ENCODE peak calls at places on chromosomes 4 and X, in four cellular contexts. One of them, this sample, is unnamed.

GRCh38 chrX:124829930-124830329 is 483.6 kb downstream of the SH2D1A start:
- ATAC-seq in K562: no peak
- ATAC-seq in HepG2: no peak
- ATAC-seq in upper lobe of left lung: no peak
- ATAC-seq in this sample: no peak

GRCh38 chr4:83107636-83108035 is 6.9 kb downstream of the PLAC8 start:
- ATAC-seq in K562: no peak
- ATAC-seq in HepG2: no peak
- ATAC-seq in upper lobe of left lung: no peak
- ATAC-seq in this sample: no peak

GRCh38 chrX:123732679-123733363 is at the start of gene THOC2:
- ATAC-seq in HepG2: peak
- ATAC-seq in K562: peak
- ATAC-seq in upper lobe of left lung: peak
- ATAC-seq in this sample: peak

GRCh38 chrX:14505648-14506047 is 23.7 kb upstream of the GLRA2 start:
- ATAC-seq in upper lobe of left lung: no peak
- ATAC-seq in HepG2: no peak
- ATAC-seq in K562: no peak
- ATAC-seq in this sample: no peak

GRCh38 chr4:101527186-101527585 is 179.9 kb upstream of the PPP3CA start:
- ATAC-seq in upper lobe of left lung: no peak
- ATAC-seq in HepG2: no peak
- ATAC-seq in K562: no peak
- ATAC-seq in this sample: no peak

GRCh38 chr4:80308466-80308822 is 27.1 kb upstream of the CFAP299 start:
- ATAC-seq in K562: peak
- ATAC-seq in upper lobe of left lung: no peak
- ATAC-seq in HepG2: no peak
- ATAC-seq in this sample: no peak

GRCh38 chr4:140568507-140569306 is at the start of gene UCP1:
- ATAC-seq in upper lobe of left lung: peak
- ATAC-seq in K562: no peak
- ATAC-seq in HepG2: peak
- ATAC-seq in this sample: peak

GRCh38 chrX:96564595-96564994 is 120.0 kb upstream of the DIAPH2 start:
- ATAC-seq in HepG2: no peak
- ATAC-seq in upper lobe of left lung: no peak
- ATAC-seq in K562: no peak
- ATAC-seq in this sample: peak

GRCh38 chr4:140924761-140925392 is 168.7 kb upstream of the TBC1D9 start:
- ATAC-seq in upper lobe of left lung: no peak
- ATAC-seq in HepG2: no peak
- ATAC-seq in K562: no peak
- ATAC-seq in this sample: no peak

GRCh38 chr4:2059726-2060577 is 825 bp downstream of the NAT8L start:
- ATAC-seq in upper lobe of left lung: no peak
- ATAC-seq in K562: peak
- ATAC-seq in HepG2: no peak
- ATAC-seq in this sample: no peak

GRCh38 chr4:27154706-27155105 is 294.1 kb downstream of the STIM2 start:
- ATAC-seq in HepG2: no peak
- ATAC-seq in upper lobe of left lung: no peak
- ATAC-seq in K562: no peak
- ATAC-seq in this sample: no peak

GRCh38 chr4:25950476-25951389 is 36.7 kb downstream of the SMIM20 start:
- ATAC-seq in K562: no peak
- ATAC-seq in upper lobe of left lung: no peak
- ATAC-seq in HepG2: peak
- ATAC-seq in this sample: no peak

GRCh38 chr4:71830497-71831178 is 46.8 kb upstream of the GC start:
- ATAC-seq in upper lobe of left lung: no peak
- ATAC-seq in HepG2: no peak
- ATAC-seq in K562: no peak
- ATAC-seq in this sample: no peak

GRCh38 chrX:49269010-49269767 is 404 bp upstream of the PPP1R3F start:
- ATAC-seq in upper lobe of left lung: peak
- ATAC-seq in HepG2: peak
- ATAC-seq in K562: peak
- ATAC-seq in this sample: peak

GRCh38 chr4:83251074-83251835 is 33.3 kb downstream of the COQ2 start:
- ATAC-seq in upper lobe of left lung: no peak
- ATAC-seq in K562: no peak
- ATAC-seq in HepG2: no peak
- ATAC-seq in this sample: no peak

GRCh38 chrX:19674041-19674769 is 158.9 kb upstream of the MAP3K15 start:
- ATAC-seq in K562: no peak
- ATAC-seq in HepG2: no peak
- ATAC-seq in upper lobe of left lung: no peak
- ATAC-seq in this sample: no peak

GRCh38 chrX:40077176-40077575 is 20.6 kb downstream of the BCOR start:
- ATAC-seq in K562: no peak
- ATAC-seq in HepG2: no peak
- ATAC-seq in upper lobe of left lung: no peak
- ATAC-seq in this sample: no peak

GRCh38 chrX:79400618-79401017 is 33.5 kb upstream of the ITM2A start:
- ATAC-seq in upper lobe of left lung: no peak
- ATAC-seq in HepG2: no peak
- ATAC-seq in K562: no peak
- ATAC-seq in this sample: no peak

GRCh38 chrX:131277543-131278115 is 11.5 kb downstream of the IGSF1 start:
- ATAC-seq in K562: no peak
- ATAC-seq in HepG2: no peak
- ATAC-seq in upper lobe of left lung: no peak
- ATAC-seq in this sample: no peak

GRCh38 chr4:8029689-8030088 is 90.0 kb upstream of the AFAP1 start:
- ATAC-seq in HepG2: no peak
- ATAC-seq in upper lobe of left lung: no peak
- ATAC-seq in K562: no peak
- ATAC-seq in this sample: no peak

GRCh38 chr4:39154009-39154408 is 28.3 kb upstream of the WDR19 start:
- ATAC-seq in K562: no peak
- ATAC-seq in HepG2: no peak
- ATAC-seq in upper lobe of left lung: no peak
- ATAC-seq in this sample: no peak

GRCh38 chr4:141675384-141675783 is 39.0 kb downstream of the IL15 start:
- ATAC-seq in upper lobe of left lung: no peak
- ATAC-seq in K562: no peak
- ATAC-seq in HepG2: no peak
- ATAC-seq in this sample: no peak

GRCh38 chrX:18945488-18945887 is 38.4 kb downstream of the PHKA2 start:
- ATAC-seq in upper lobe of left lung: no peak
- ATAC-seq in HepG2: no peak
- ATAC-seq in K562: no peak
- ATAC-seq in this sample: no peak

GRCh38 chr4:86892639-86892965 is 380 bp upstream of the C4orf36 start:
- ATAC-seq in upper lobe of left lung: no peak
- ATAC-seq in HepG2: no peak
- ATAC-seq in K562: no peak
- ATAC-seq in this sample: no peak

GRCh38 chr4:99436976-99437655 is 2.0 kb upstream of the ADH7 start:
- ATAC-seq in HepG2: peak
- ATAC-seq in upper lobe of left lung: no peak
- ATAC-seq in K562: no peak
- ATAC-seq in this sample: no peak

GRCh38 chrX:11337292-11338009 is 44.2 kb downstream of the AMELX start:
- ATAC-seq in HepG2: no peak
- ATAC-seq in upper lobe of left lung: no peak
- ATAC-seq in K562: no peak
- ATAC-seq in this sample: no peak

GRCh38 chr4:74244049-74244448 is 64.2 kb upstream of the EPGN start:
- ATAC-seq in HepG2: no peak
- ATAC-seq in K562: no peak
- ATAC-seq in upper lobe of left lung: no peak
- ATAC-seq in this sample: no peak

GRCh38 chr4:25814323-25814722 is 48.5 kb downstream of the SEL1L3 start:
- ATAC-seq in upper lobe of left lung: no peak
- ATAC-seq in K562: peak
- ATAC-seq in HepG2: no peak
- ATAC-seq in this sample: no peak

GRCh38 chr4:24228692-24229091 is 338.8 kb upstream of the PPARGC1A start:
- ATAC-seq in HepG2: no peak
- ATAC-seq in K562: no peak
- ATAC-seq in upper lobe of left lung: no peak
- ATAC-seq in this sample: no peak

GRCh38 chr4:159206427-159206871 is 103.6 kb downstream of the RAPGEF2 start:
- ATAC-seq in upper lobe of left lung: no peak
- ATAC-seq in K562: no peak
- ATAC-seq in HepG2: no peak
- ATAC-seq in this sample: no peak

GRCh38 chr4:163400911-163401310 is 57.2 kb downstream of the NPY5R start:
- ATAC-seq in K562: no peak
- ATAC-seq in HepG2: no peak
- ATAC-seq in upper lobe of left lung: no peak
- ATAC-seq in this sample: no peak

GRCh38 chr4:123785515-123785914 is 388.9 kb downstream of the SPRY1 start:
- ATAC-seq in K562: no peak
- ATAC-seq in upper lobe of left lung: no peak
- ATAC-seq in HepG2: no peak
- ATAC-seq in this sample: peak

GRCh38 chr4:37884855-37885487 is 5.9 kb upstream of the TBC1D1 start:
- ATAC-seq in K562: no peak
- ATAC-seq in upper lobe of left lung: no peak
- ATAC-seq in HepG2: no peak
- ATAC-seq in this sample: no peak

GRCh38 chr4:76028242-76028859 is 5.1 kb upstream of the CXCL10 start:
- ATAC-seq in upper lobe of left lung: no peak
- ATAC-seq in HepG2: no peak
- ATAC-seq in K562: no peak
- ATAC-seq in this sample: no peak

GRCh38 chrX:17355976-17356375 is 19.0 kb upstream of the NHS start:
- ATAC-seq in K562: no peak
- ATAC-seq in upper lobe of left lung: no peak
- ATAC-seq in HepG2: peak
- ATAC-seq in this sample: no peak
- TF ChIP-seq POLR2AphosphoS5 in K562: no peak
- TF ChIP-seq POLR2AphosphoS5 in upper lobe of left lung: no peak
- TF ChIP-seq POLR2AphosphoS5 in HepG2: no peak
- TF ChIP-seq POLR2AphosphoS5 in this sample: no peak

GRCh38 chrX:47502591-47503222 is 19.7 kb upstream of the ZNF41 start:
- ATAC-seq in K562: no peak
- ATAC-seq in upper lobe of left lung: no peak
- ATAC-seq in HepG2: no peak
- ATAC-seq in this sample: peak
- TF ChIP-seq EP300 in K562: no peak
- TF ChIP-seq EP300 in upper lobe of left lung: no peak
- TF ChIP-seq EP300 in HepG2: no peak
- TF ChIP-seq EP300 in this sample: no peak

DNA sequence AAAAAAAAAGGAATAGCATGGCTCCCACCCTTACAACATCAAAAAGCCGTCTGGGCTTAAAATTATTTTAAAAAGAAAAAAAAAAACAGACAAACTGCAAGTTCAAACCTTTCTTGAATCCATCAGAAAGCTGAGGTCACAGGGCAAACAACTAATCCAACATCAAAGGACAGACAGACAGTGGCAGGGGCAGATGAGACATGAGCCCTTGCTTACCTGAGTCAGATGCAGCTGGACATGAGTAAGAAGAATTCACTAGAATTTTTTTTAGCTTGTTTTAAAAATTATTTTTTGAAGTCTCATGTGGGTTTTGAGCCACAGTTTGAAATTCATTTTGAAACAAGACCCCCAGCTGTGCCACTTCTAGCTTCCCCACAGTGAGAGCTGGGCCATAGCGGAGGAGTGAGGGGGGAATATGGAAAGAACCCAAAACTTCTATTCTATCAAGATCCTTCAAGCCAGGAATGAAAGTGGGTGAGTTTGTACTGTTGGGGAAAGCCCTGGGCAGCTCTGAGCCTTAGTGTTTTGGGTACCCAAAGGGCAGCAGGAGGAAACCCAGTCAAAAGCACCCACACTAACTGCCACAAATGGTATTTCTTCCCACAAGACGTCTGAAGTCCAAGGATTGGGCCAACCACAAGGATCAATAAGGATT is 111.4 kb downstream of the ATXN3L start:
- ATAC-seq in upper lobe of left lung: no peak
- ATAC-seq in HepG2: no peak
- ATAC-seq in K562: no peak
- ATAC-seq in this sample: no peak
- H3K27ac ChIP-seq in upper lobe of left lung: no peak
- H3K27ac ChIP-seq in HepG2: no peak
- H3K27ac ChIP-seq in K562: no peak
- H3K27ac ChIP-seq in this sample: no peak

GRCh38 chrX:101391831-101392230 is 1.0 kb downstream of the RPL36A start:
- ATAC-seq in HepG2: no peak
- ATAC-seq in upper lobe of left lung: no peak
- ATAC-seq in K562: no peak
- ATAC-seq in this sample: no peak
- TF ChIP-seq POLR2AphosphoS5 in HepG2: no peak
- TF ChIP-seq POLR2AphosphoS5 in upper lobe of left lung: no peak
- TF ChIP-seq POLR2AphosphoS5 in K562: no peak
- TF ChIP-seq POLR2AphosphoS5 in this sample: no peak

GRCh38 chr4:68182382-68182820 is 52.7 kb upstream of the TMPRSS11F start:
- ATAC-seq in upper lobe of left lung: no peak
- ATAC-seq in HepG2: no peak
- ATAC-seq in K562: peak
- ATAC-seq in this sample: no peak

GRCh38 chr4:68184923-68185322 is 55.3 kb upstream of the TMPRSS11F start:
- ATAC-seq in HepG2: no peak
- ATAC-seq in K562: no peak
- ATAC-seq in upper lobe of left lung: no peak
- ATAC-seq in this sample: no peak

GRCh38 chr4:68176904-68177303 is 47.2 kb upstream of the TMPRSS11F start:
- ATAC-seq in K562: no peak
- ATAC-seq in upper lobe of left lung: no peak
- ATAC-seq in HepG2: no peak
- ATAC-seq in this sample: no peak

GRCh38 chr4:68176500-68176899 is 46.8 kb upstream of the TMPRSS11F start:
- ATAC-seq in K562: peak
- ATAC-seq in HepG2: no peak
- ATAC-seq in upper lobe of left lung: no peak
- ATAC-seq in this sample: no peak

DNA sequence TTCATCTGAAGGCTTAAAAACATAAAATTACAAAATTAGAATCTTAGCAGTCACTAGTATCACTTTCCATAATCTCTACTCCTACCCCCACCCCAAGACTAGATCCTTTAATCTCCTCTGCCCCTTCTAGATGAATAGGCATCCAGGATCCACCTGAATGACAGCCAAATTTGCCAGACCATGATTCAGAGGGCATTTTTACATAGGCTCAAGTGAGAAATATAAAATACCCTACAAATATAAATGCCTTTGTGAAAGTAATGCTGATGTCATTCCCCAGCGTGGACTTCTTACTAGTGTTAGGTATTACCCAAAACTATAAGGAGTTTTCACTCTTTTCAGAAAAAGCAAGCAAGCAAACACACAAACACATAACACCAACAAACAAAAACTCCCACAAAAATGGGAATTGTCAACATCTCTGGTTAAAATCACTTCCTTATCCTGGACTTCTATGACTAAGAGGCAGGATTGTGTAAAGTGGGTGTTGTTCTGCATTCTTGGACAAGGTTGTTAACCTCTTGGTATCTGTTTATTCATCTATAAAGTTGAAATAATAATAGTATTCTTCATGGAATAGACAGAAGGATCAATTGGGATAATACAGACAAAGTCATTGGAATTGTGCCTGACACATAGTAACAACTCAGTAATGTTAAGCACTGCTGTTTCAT is 51.3 kb upstream of the TMPRSS11F start:
- ATAC-seq in upper lobe of left lung: no peak
- ATAC-seq in HepG2: no peak
- ATAC-seq in K562: no peak
- ATAC-seq in this sample: no peak
- TF ChIP-seq EP300 in upper lobe of left lung: no peak
- TF ChIP-seq EP300 in HepG2: no peak
- TF ChIP-seq EP300 in K562: no peak
- TF ChIP-seq EP300 in this sample: no peak

This sample was measured in gastroesophageal sphincter.